ENCODE peak calls at places on chromosomes 5 and 9, in eight cellular contexts. T is cardiac fibroblast; R is activated T-helper 1 cell treated with anti-CD3 and anti-CD28 coated beads, Interleukin-12 subunit alpha, Interleukin-12 subunit beta, Interleukin-2, Interleukin-4 antibody, amounts not matched to agents 30 ng/mL and 10 ng/mL and 1 ng/mL, durations not matched to agents 14 hours and 24 hours and 36 hours; L is choroid plexus epithelial cell; W is occipital lobe; N is CD8-positive, alpha-beta memory T cell; A is HT1080; B is esophagus squamous epithelium. M is an unnamed sample.

GRCh38 chr5:7897014-7897600 is 28.2 kb downstream of the MTRR start:
- DNase-seq in A (peak; percentile 81), R (no peak), N (no peak), W (no peak), B (no peak), L (peak; percentile 76), T (peak; percentile 43), M (peak; percentile 73)

GRCh38 chr9:22307013-22307711 is 139.5 kb upstream of the DMRTA1 start:
- DNase-seq in T (peak; percentile 78), N (no peak), W (no peak), L (peak; percentile 91), B (no peak), A (peak; percentile 45), R (no peak), M (peak; percentile 71)

GRCh38 chr9:90808890-90809685 is 7.5 kb downstream of the SYK start:
- DNase-seq in L (no peak), A (no peak), N (no peak), W (no peak), B (no peak), R (no peak), T (no peak), M (no peak)

GRCh38 chr5:92969191-92969780 is 611.7 kb downstream of the NR2F1-AS1 start:
- DNase-seq in R (no peak), B (no peak), A (no peak), N (no peak), T (no peak), W (no peak), L (no peak), M (no peak)

GRCh38 chr5:13944564-13945195 is at the start of gene DNAH5:
- DNase-seq in B (no peak), W (no peak), N (no peak), A (no peak), R (no peak), T (peak; percentile 8), L (no peak), M (peak; percentile 95)

GRCh38 chr5:5900350-5900749 is 477.9 kb downstream of the ICE1 start:
- DNase-seq in B (no peak), N (no peak), W (no peak), R (no peak), L (no peak), T (no peak), A (no peak), M (no peak)

GRCh38 chr5:69415584-69415958 is 655 bp downstream of the MARVELD2 start:
- DNase-seq in A (no peak), B (no peak), T (no peak), W (no peak), R (no peak), L (no peak), N (no peak), M (peak; percentile 27)

GRCh38 chr9:89309608-89310485 is 1.1 kb upstream of the CKS2 start:
- DNase-seq in T (peak; percentile 19), A (peak; percentile 8), W (no peak), N (no peak), L (peak; percentile 14), B (no peak), R (no peak), M (no peak)

GRCh38 chr5:158224200-158224599 is 365.3 kb upstream of the CLINT1 start:
- DNase-seq in L (no peak), N (no peak), W (no peak), B (no peak), T (no peak), A (no peak), R (no peak), M (no peak)

GRCh38 chr9:129398101-129398795 is 220.2 kb upstream of the IER5L start:
- DNase-seq in A (no peak), W (no peak), R (no peak), L (no peak), B (no peak), N (no peak), T (no peak), M (no peak)

GRCh38 chr9:36986548-36987408 is 47.3 kb downstream of the PAX5 start:
- DNase-seq in W (no peak), A (no peak), L (no peak), R (no peak), B (no peak), N (no peak), T (no peak), M (no peak)

GRCh38 chr9:87280421-87280820 is 217.2 kb upstream of the DAPK1 start:
- DNase-seq in W (no peak), T (no peak), R (no peak), B (no peak), L (peak; percentile 98), N (no peak), A (peak; percentile 28), M (no peak)

GRCh38 chr5:68740204-68740910 is 353.5 kb upstream of the SLC30A5 start:
- DNase-seq in T (no peak), R (no peak), B (no peak), W (no peak), A (no peak), N (no peak), L (no peak), M (no peak)

GRCh38 chr5:90866915-90867715 is 308.5 kb downstream of the ADGRV1 start:
- DNase-seq in T (peak; percentile 62), W (no peak), A (no peak), N (no peak), L (no peak), R (no peak), B (no peak), M (no peak)

GRCh38 chr5:4547547-4547946 is 592.6 kb upstream of the ADAMTS16 start:
- DNase-seq in T (no peak), N (no peak), A (no peak), R (no peak), W (no peak), B (no peak), L (no peak), M (no peak)

GRCh38 chr5:137032929-137033328 is 466.2 kb downstream of the SPOCK1 start:
- DNase-seq in R (no peak), N (no peak), L (no peak), T (peak; percentile 53), W (no peak), A (peak; percentile 31), B (no peak), M (no peak)

GRCh38 chr9:21708225-21708624 is 94.2 kb upstream of the MTAP start:
- DNase-seq in R (no peak), L (no peak), A (no peak), T (no peak), W (no peak), N (no peak), B (no peak), M (no peak)

GRCh38 chr9:108580021-108580439 is 275.8 kb downstream of the ACTL7B start:
- DNase-seq in A (peak; percentile 80), L (no peak), N (no peak), W (peak; percentile 44), T (peak; percentile 24), R (no peak), B (no peak), M (peak; percentile 89)

GRCh38 chr5:42994285-42995151 is 45.6 kb downstream of the ANXA2R start:
- DNase-seq in A (no peak), L (peak; percentile 96), B (peak; percentile 49), T (peak; percentile 96), N (peak; percentile 84), W (peak; percentile 23), R (peak; percentile 84), M (no peak)

GRCh38 chr9:112127281-112127680 is 47.8 kb downstream of the SUSD1 start:
- DNase-seq in N (no peak), L (no peak), B (no peak), A (no peak), R (no peak), T (no peak), W (no peak), M (no peak)

GRCh38 chr5:80198920-80199319 is 56.9 kb downstream of the SERINC5 start:
- DNase-seq in N (no peak), A (no peak), L (no peak), W (no peak), B (no peak), T (no peak), R (no peak), M (no peak)

M was measured in PC-3.